ENCODE peak calls at places on chromosomes 3 and 15, in six cellular contexts. W is globus pallidus; P is cerebellum; X is ELR; S is stimulated activated CD8-positive, alpha-beta memory T cell treated with anti-CD3 and anti-CD28 coated beads, Interleukin-15, amount 100 ng/mL, for 4 hours; D is EL. K is an unnamed sample.

GRCh38 chr3:14153663-14154062 is 24.7 kb downstream of the XPC start:
- DNase-seq in W (no peak), P (no peak), X (no peak), S (no peak), D (no peak), K (no peak)

GRCh38 chr15:74540135-74540760 is 772 bp upstream of the ARID3B start:
- DNase-seq in W (no peak), P (no peak), X (peak; percentile 64), S (no peak), D (peak; percentile 62), K (no peak)

GRCh38 chr15:67063689-67064606 is 1.5 kb upstream of the SMAD3 start:
- DNase-seq in W (no peak), P (no peak), X (no peak), S (no peak), D (no peak), K (no peak)

GRCh38 chr3:141387446-141388030 is 19.2 kb downstream of the ZBTB38 start:
- DNase-seq in W (no peak), P (no peak), X (no peak), S (no peak), D (no peak), K (no peak)

GRCh38 chr3:144818973-144819372 is 847.4 kb downstream of the DIPK2A start:
- DNase-seq in W (no peak), P (no peak), X (no peak), S (no peak), D (no peak), K (no peak)

GRCh38 chr3:51371943-51372557 is 13.0 kb upstream of the MANF start:
- DNase-seq in W (peak; percentile 39), P (peak; percentile 64), X (peak; percentile 78), S (no peak), D (peak; percentile 62), K (no peak)

GRCh38 chr3:56207913-56208312 is 260.4 kb downstream of the ERC2 start:
- DNase-seq in W (no peak), P (no peak), X (no peak), S (no peak), D (no peak), K (no peak)

GRCh38 chr15:63339006-63339766 is 42.5 kb downstream of the CA12 start:
- DNase-seq in W (no peak), P (no peak), X (no peak), S (no peak), D (no peak), K (no peak)

GRCh38 chr3:101811875-101812274 is 32.9 kb downstream of the NXPE3 start:
- DNase-seq in W (no peak), P (no peak), X (no peak), S (no peak), D (no peak), K (no peak)

GRCh38 chr15:68014219-68014618 is 39.9 kb upstream of the PIAS1 start:
- DNase-seq in W (no peak), P (no peak), X (no peak), S (no peak), D (no peak), K (no peak)

GRCh38 chr3:38689774-38690173 is 40.3 kb upstream of the SCN5A start:
- DNase-seq in W (no peak), P (no peak), X (no peak), S (no peak), D (no peak), K (no peak)

GRCh38 chr3:43883729-43884396 is 193.1 kb downstream of the ABHD5 start:
- DNase-seq in W (peak; percentile 10), P (no peak), X (no peak), S (no peak), D (no peak), K (no peak)

GRCh38 chr3:32414527-32415202 is 23.0 kb downstream of the CMTM7 start:
- DNase-seq in W (no peak), P (no peak), X (peak; percentile 84), S (no peak), D (peak; percentile 84), K (no peak)

K was measured in cortex of kidney.